ENCODE peak calls at places on chromosomes 2 and 18, in eight cellular contexts. Q is heart left ventricle, M is NCI-H1105, R is NCI-H345, B is activated gamma-delta T cell treated with Interleukin-2 at 50 U/mL for 16 hours, U is GM04504, G is bronchial epithelial cell, C is fibroblast of mammary gland. D is an unnamed sample.

GRCh38 chr2:33276868-33277503 is 199.5 kb upstream of the RASGRP3 start:
- DNase-seq in Q (no peak), M (no peak), R (no peak), B (no peak), U (no peak), G (no peak), C (no peak), D (no peak)

GRCh38 chr2:117930775-117931174 is 83.1 kb downstream of the CCDC93 start:
- DNase-seq in Q (no peak), M (no peak), R (no peak), B (no peak), U (no peak), G (no peak), C (no peak), D (no peak)

GRCh38 chr2:45241061-45241561 is 231.9 kb upstream of the SIX2 start:
- DNase-seq in Q (no peak), M (no peak), R (no peak), B (no peak), U (peak; percentile 67), G (peak; percentile 45), C (peak; percentile 38), D (no peak)

GRCh38 chr2:238860966-238861730 is 13.3 kb downstream of the TWIST2 start:
- DNase-seq in Q (no peak), M (no peak), R (no peak), B (no peak), U (peak; percentile 77), G (no peak), C (peak; percentile 63), D (no peak)

GRCh38 chr2:171566099-171566498 is 43.8 kb downstream of the CYBRD1 start:
- DNase-seq in Q (no peak), M (no peak), R (no peak), B (no peak), U (no peak), G (no peak), C (no peak), D (no peak)

GRCh38 chr2:201931475-201931874 is 102.2 kb upstream of the FZD7 start:
- DNase-seq in Q (no peak), M (no peak), R (no peak), B (no peak), U (no peak), G (no peak), C (no peak), D (no peak)

GRCh38 chr18:75161629-75162028 is 47.3 kb downstream of the PTGR3 start:
- DNase-seq in Q (peak; percentile 34), M (no peak), R (peak; percentile 8), B (peak; percentile 19), U (no peak), G (no peak), C (no peak), D (no peak)

GRCh38 chr2:62216616-62217015 is 20.7 kb downstream of the B3GNT2 start:
- DNase-seq in Q (no peak), M (no peak), R (no peak), B (no peak), U (peak; percentile 83), G (peak; percentile 60), C (peak; percentile 97), D (no peak)

GRCh38 chr18:31042391-31043181 is at the start of gene DSC3:
- DNase-seq in Q (no peak), M (no peak), R (peak; percentile 65), B (no peak), U (no peak), G (peak; percentile 92), C (no peak), D (no peak)

GRCh38 chr2:158935617-158936016 is 32.8 kb upstream of the TANC1 start:
- DNase-seq in Q (no peak), M (peak; percentile 1), R (no peak), B (no peak), U (no peak), G (no peak), C (no peak), D (no peak)

GRCh38 chr2:157055660-157056199 is 201.8 kb upstream of the GALNT5 start:
- DNase-seq in Q (no peak), M (peak; percentile 2), R (peak; percentile 25), B (no peak), U (no peak), G (peak; percentile 49), C (peak; percentile 68), D (no peak)

GRCh38 chr18:36391426-36392145 is 94.1 kb downstream of the FHOD3 start:
- DNase-seq in Q (no peak), M (no peak), R (no peak), B (no peak), U (no peak), G (no peak), C (no peak), D (no peak)

GRCh38 chr2:65070172-65070830 is 14.1 kb downstream of the CEP68 start:
- DNase-seq in Q (no peak), M (no peak), R (no peak), B (no peak), U (peak; percentile 33), G (peak; percentile 72), C (peak; percentile 75), D (no peak)

GRCh38 chr2:27085670-27086089 is 892 bp upstream of the KHK start:
- DNase-seq in Q (peak; percentile 81), M (peak; percentile 11), R (peak; percentile 51), B (peak; percentile 20), U (peak; percentile 53), G (peak; percentile 46), C (peak; percentile 69), D (peak; percentile 51)

GRCh38 chr2:24076849-24077534 is 866 bp upstream of the SF3B6 start:
- DNase-seq in Q (no peak), M (no peak), R (peak; percentile 53), B (no peak), U (no peak), G (no peak), C (peak; percentile 13), D (no peak)

GRCh38 chr2:216210711-216211131 is 101.6 kb downstream of the XRCC5 start:
- DNase-seq in Q (no peak), M (no peak), R (no peak), B (no peak), U (peak; percentile 60), G (no peak), C (peak; percentile 24), D (no peak)

GRCh38 chr2:147860009-147860408 is 15.2 kb downstream of the ACVR2A start:
- DNase-seq in Q (no peak), M (no peak), R (peak; percentile 9), B (no peak), U (no peak), G (no peak), C (no peak), D (no peak)

GRCh38 chr18:59650266-59650820 is 46.9 kb downstream of the CCBE1 start:
- DNase-seq in Q (no peak), M (no peak), R (no peak), B (no peak), U (no peak), G (no peak), C (no peak), D (no peak)

GRCh38 chr2:151237422-151238012 is 24.1 kb downstream of the RBM43 start:
- DNase-seq in Q (no peak), M (no peak), R (no peak), B (no peak), U (no peak), G (peak; percentile 69), C (peak; percentile 51), D (no peak)

GRCh38 chr2:3545788-3546478 is 12.2 kb downstream of the RNASEH1 start:
- DNase-seq in Q (no peak), M (no peak), R (no peak), B (no peak), U (no peak), G (no peak), C (no peak), D (no peak)

GRCh38 chr18:11987527-11987926 is 6.2 kb downstream of the IMPA2 start:
- DNase-seq in Q (no peak), M (no peak), R (no peak), B (no peak), U (no peak), G (no peak), C (peak; percentile 53), D (no peak)

D was measured in activated CD4-positive, alpha-beta memory T cell treated with anti-CD3 and anti-CD28 coated beads, Interleukin-2, amount 10 ng/mL, durations not matched to agents 7 days and 5 days.